ENCODE peak calls at places on chromosomes 12 and 14, in eight cellular contexts. E is neural crest cell; J is CD8-positive, alpha-beta memory T cell; I is kidney tubule cell; X is PC-3; F is epithelial cell of esophagus; L is left ventricle myocardium superior; C is BJ. B is an unnamed sample.

GRCh38 chr12:94305293-94305957 is 154.2 kb downstream of the CEP83 start:
- DNase-seq in E (no peak), X (no peak), I (no peak), C (no peak), L (no peak), F (no peak), J (no peak), B (no peak)

GRCh38 chr12:50197297-50197727 is 30.1 kb upstream of the CERS5 start:
- DNase-seq in F (no peak), I (no peak), X (no peak), C (no peak), E (no peak), L (no peak), J (no peak), B (no peak)

GRCh38 chr14:96421236-96421635 is 29.3 kb downstream of the AK7 start:
- DNase-seq in E (no peak), F (no peak), I (no peak), X (no peak), L (no peak), J (no peak), C (no peak), B (no peak)

GRCh38 chr12:96472384-96472783 is 17.0 kb upstream of the CFAP54 start:
- DNase-seq in X (no peak), J (no peak), I (no peak), L (no peak), E (no peak), F (peak), C (no peak), B (no peak)

GRCh38 chr14:96911499-96912130 is 114.4 kb downstream of the VRK1 start:
- DNase-seq in F (no peak), E (no peak), I (no peak), C (no peak), L (no peak), J (peak), X (no peak), B (no peak)

GRCh38 chr14:24411468-24412454 is 13.0 kb downstream of the NYNRIN start:
- DNase-seq in C (no peak), L (no peak), I (peak), J (peak), X (peak), F (peak), E (no peak), B (no peak)

GRCh38 chr14:70061108-70061507 is 127.6 kb downstream of the SLC8A3 start:
- DNase-seq in F (peak), C (no peak), L (no peak), I (peak), E (no peak), X (peak), J (no peak), B (no peak)

GRCh38 chr14:56666716-56667115 is 87.1 kb downstream of the TMEM260 start:
- DNase-seq in I (peak), E (no peak), C (peak), X (peak), F (peak), J (no peak), L (no peak), B (peak)

GRCh38 chr12:47754881-47755280 is 3.8 kb downstream of the RAPGEF3 start:
- DNase-seq in F (no peak), E (no peak), C (no peak), L (peak), I (no peak), X (peak), J (no peak), B (no peak)

GRCh38 chr12:6569312-6569711 is 1.2 kb upstream of the NOP2 start:
- DNase-seq in C (no peak), I (no peak), J (no peak), F (no peak), E (no peak), L (no peak), X (no peak), B (no peak)

GRCh38 chr12:12684375-12685106 is 11.4 kb downstream of the GPR19 start:
- DNase-seq in E (peak), C (no peak), X (peak), J (no peak), F (peak), L (peak), I (peak), B (no peak)

GRCh38 chr14:66403183-66403582 is 83.0 kb upstream of the CCDC196 start:
- DNase-seq in L (no peak), F (peak), X (peak), E (no peak), J (no peak), I (peak), C (no peak), B (no peak)

GRCh38 chr14:76779221-76780057 is 18.2 kb downstream of the VASH1 start:
- DNase-seq in L (no peak), I (no peak), E (no peak), F (no peak), X (no peak), C (no peak), J (no peak), B (no peak)

GRCh38 chr14:104936361-104937155 is 11.9 kb downstream of the PLD4 start:
- DNase-seq in C (no peak), I (no peak), X (no peak), E (no peak), L (no peak), J (no peak), F (peak), B (no peak)

GRCh38 chr12:104486416-104486815 is 29.7 kb downstream of the CHST11 start:
- DNase-seq in L (no peak), I (no peak), F (no peak), C (no peak), X (no peak), J (no peak), E (no peak), B (no peak)

GRCh38 chr14:61153436-61153835 is 127.7 kb downstream of the TMEM30B start:
- DNase-seq in L (no peak), C (no peak), X (no peak), I (peak), E (no peak), F (peak), J (no peak), B (no peak)

GRCh38 chr14:94738786-94739185 is 31.1 kb downstream of the GSC start:
- DNase-seq in X (no peak), C (no peak), E (no peak), J (no peak), F (no peak), L (no peak), I (no peak), B (no peak)

GRCh38 chr14:56809262-56810215 is 740 bp downstream of the OTX2 start:
- DNase-seq in C (no peak), F (no peak), L (no peak), I (no peak), J (no peak), E (no peak), X (no peak), B (no peak)

GRCh38 chr12:27635349-27635972 is 60.8 kb upstream of the REP15 start:
- DNase-seq in I (peak), C (no peak), F (peak), L (no peak), X (peak), E (no peak), J (no peak), B (no peak)

GRCh38 chr14:20662968-20663731 is 21.2 kb upstream of the RNASE4 start:
- DNase-seq in E (no peak), J (peak), C (no peak), L (peak), I (peak), F (peak), X (peak), B (peak)

GRCh38 chr14:36068777-36069534 is 107.6 kb downstream of the PTCSC3 start:
- DNase-seq in E (no peak), J (no peak), X (peak), C (peak), F (peak), I (peak), L (no peak), B (peak)

GRCh38 chr14:67782090-67782489 is 34.3 kb downstream of the ZFYVE26 start:
- DNase-seq in J (no peak), L (no peak), X (no peak), E (no peak), C (no peak), F (no peak), I (no peak), B (no peak)

GRCh38 chr12:4991801-4992200 is 51.9 kb upstream of the KCNA5 start:
- DNase-seq in F (no peak), X (no peak), C (no peak), L (no peak), E (no peak), I (no peak), J (no peak), B (no peak)

GRCh38 chr12:98418357-98419075 is 96.9 kb upstream of the TMPO start:
- DNase-seq in X (peak), E (no peak), F (peak), L (peak), C (peak), I (peak), J (no peak), B (peak)

GRCh38 chr14:52961060-52961639 is 10.3 kb upstream of the FERMT2 start:
- DNase-seq in C (no peak), L (peak), X (peak), I (peak), J (peak), E (no peak), F (peak), B (peak)

GRCh38 chr14:79363291-79363690 is 848.0 kb downstream of the DIO2 start:
- DNase-seq in J (no peak), F (no peak), C (no peak), I (no peak), L (no peak), X (no peak), E (no peak), B (no peak)

GRCh38 chr12:132477009-132477702 is 12.8 kb upstream of the FBRSL1 start:
- DNase-seq in F (no peak), C (no peak), I (no peak), J (no peak), E (no peak), L (no peak), X (no peak), B (no peak)

GRCh38 chr14:97046991-97047390 is 249.8 kb downstream of the VRK1 start:
- DNase-seq in I (no peak), J (no peak), E (no peak), F (no peak), X (no peak), C (no peak), L (no peak), B (no peak)

GRCh38 chr12:131403676-131404075 is 307.2 kb upstream of the SFSWAP start:
- DNase-seq in J (no peak), E (no peak), X (no peak), C (no peak), L (no peak), I (no peak), F (no peak), B (no peak)

GRCh38 chr12:103632554-103633216 is 45.6 kb downstream of the STAB2 start:
- DNase-seq in I (peak), F (peak), X (peak), C (no peak), E (peak), J (no peak), L (no peak), B (no peak)

GRCh38 chr14:62670526-62670925 is 374.7 kb downstream of the KCNH5 start:
- DNase-seq in L (no peak), C (no peak), F (peak), X (no peak), I (no peak), E (no peak), J (no peak), B (no peak)

GRCh38 chr12:92085040-92085439 is 60.6 kb downstream of the BTG1 start:
- DNase-seq in E (no peak), F (no peak), X (no peak), J (no peak), C (no peak), L (no peak), I (no peak), B (no peak)

GRCh38 chr14:89254201-89254919 is 162.7 kb downstream of the FOXN3 start:
- DNase-seq in C (no peak), F (no peak), I (no peak), L (no peak), E (no peak), J (no peak), X (no peak), B (no peak)

GRCh38 chr14:70660967-70661871 is 19.5 kb downstream of the TTC9 start:
- DNase-seq in L (no peak), X (no peak), E (no peak), I (no peak), F (peak), J (peak), C (no peak), B (no peak)

GRCh38 chr14:26132061-26132460 is 465.8 kb downstream of the NOVA1 start:
- DNase-seq in J (no peak), X (no peak), C (no peak), I (no peak), F (no peak), E (no peak), L (no peak), B (no peak)